ENCODE peak calls at places on chromosomes 6 and 20, in six cellular contexts. Z is HCT116, E is GM12878, Q is H1, V is HepG2, J is K562. H is an unnamed sample.

GRCh38 chr6:41040101-41040910 is 1.3 kb upstream of the UNC5CL start:
- DNase-seq in Z (no peak), E (no peak), Q (no peak), V (peak), J (peak), H (no peak)

GRCh38 chr6:64293298-64293697 is 657.7 kb downstream of the PHF3 start:
- DNase-seq in Z (no peak), E (no peak), Q (no peak), V (no peak), J (no peak), H (no peak)

GRCh38 chr20:25397081-25397480 is 6.4 kb upstream of the ABHD12 start:
- DNase-seq in Z (no peak), E (no peak), Q (no peak), V (no peak), J (no peak), H (no peak)

GRCh38 chr6:14671261-14671681 is 553.7 kb downstream of the CD83 start:
- DNase-seq in Z (no peak), E (no peak), Q (no peak), V (no peak), J (no peak), H (no peak)

GRCh38 chr6:6711832-6712231 is 123.3 kb downstream of the LY86 start:
- DNase-seq in Z (no peak), E (peak), Q (no peak), V (no peak), J (no peak), H (no peak)

GRCh38 chr6:113731528-113731927 is 125.6 kb upstream of the MARCKS start:
- DNase-seq in Z (no peak), E (no peak), Q (no peak), V (no peak), J (no peak), H (no peak)

GRCh38 chr6:104604643-104605042 is 255.1 kb downstream of the HACE1 start:
- DNase-seq in Z (no peak), E (no peak), Q (no peak), V (no peak), J (no peak), H (no peak)

GRCh38 chr20:7155794-7156193 is 388.3 kb downstream of the BMP2 start:
- DNase-seq in Z (no peak), E (no peak), Q (no peak), V (no peak), J (no peak), H (no peak)

GRCh38 chr6:123380257-123380656 is 256.5 kb downstream of the TRDN start:
- DNase-seq in Z (no peak), E (no peak), Q (no peak), V (peak), J (no peak), H (peak)

GRCh38 chr6:154276810-154277577 is 79.6 kb downstream of the IPCEF1 start:
- DNase-seq in Z (peak), E (no peak), Q (no peak), V (peak), J (peak), H (peak)

GRCh38 chr20:31607640-31608255 is 2.7 kb downstream of the ID1 start:
- DNase-seq in Z (peak), E (no peak), Q (no peak), V (peak), J (peak), H (peak)

GRCh38 chr6:27468334-27468733 is 4.6 kb downstream of the ZNF184 start:
- DNase-seq in Z (no peak), E (no peak), Q (no peak), V (no peak), J (no peak), H (no peak)

GRCh38 chr6:135266675-135267074 is 85.6 kb downstream of the MYB start:
- DNase-seq in Z (no peak), E (no peak), Q (peak), V (no peak), J (no peak), H (no peak)

GRCh38 chr6:710601-711571 is 17.9 kb upstream of the EXOC2 start:
- DNase-seq in Z (no peak), E (peak), Q (peak), V (no peak), J (no peak), H (peak)

GRCh38 chr20:50450961-50451752 is 59.0 kb upstream of the PTPN1 start:
- DNase-seq in Z (no peak), E (peak), Q (peak), V (peak), J (no peak), H (no peak)

GRCh38 chr6:36590237-36590636 is 3.9 kb upstream of the SRSF3 start:
- DNase-seq in Z (peak), E (no peak), Q (no peak), V (peak), J (no peak), H (no peak)

GRCh38 chr6:57158658-57159057 is 13.5 kb upstream of the BAG2 start:
- DNase-seq in Z (no peak), E (no peak), Q (no peak), V (no peak), J (no peak), H (no peak)

GRCh38 chr20:34708621-34709043 is 4.5 kb downstream of the TP53INP2 start:
- DNase-seq in Z (no peak), E (no peak), Q (peak), V (no peak), J (peak), H (peak)

GRCh38 chr6:119147101-119148053 is 68.9 kb upstream of the FAM184A start:
- DNase-seq in Z (peak), E (peak), Q (peak), V (peak), J (peak), H (peak)

GRCh38 chr6:135073757-135074393 is 19.3 kb upstream of the HBS1L start:
- DNase-seq in Z (no peak), E (no peak), Q (no peak), V (no peak), J (peak), H (peak)

GRCh38 chr6:1697688-1698351 is 88.1 kb downstream of the FOXC1 start:
- DNase-seq in Z (no peak), E (no peak), Q (no peak), V (no peak), J (no peak), H (no peak)

GRCh38 chr6:119481981-119482380 is 132.4 kb upstream of the MAN1A1 start:
- DNase-seq in Z (no peak), E (no peak), Q (no peak), V (no peak), J (no peak), H (no peak)

GRCh38 chr6:100880901-100881706 is at the start of gene ASCC3:
- DNase-seq in Z (peak), E (peak), Q (peak), V (peak), J (peak), H (peak)
- TF ChIP-seq POLR2A in Z (peak), E (peak), Q (peak), V (peak), J (peak), H (peak)

GRCh38 chr6:144063744-144064401 is 31.5 kb downstream of the SF3B5 start:
- DNase-seq in Z (peak), E (peak), Q (peak), V (peak), J (peak), H (peak)
- TF ChIP-seq EZH2 in Z (no peak), E (no peak), Q (peak), V (no peak), J (no peak), H (peak)

DNA sequence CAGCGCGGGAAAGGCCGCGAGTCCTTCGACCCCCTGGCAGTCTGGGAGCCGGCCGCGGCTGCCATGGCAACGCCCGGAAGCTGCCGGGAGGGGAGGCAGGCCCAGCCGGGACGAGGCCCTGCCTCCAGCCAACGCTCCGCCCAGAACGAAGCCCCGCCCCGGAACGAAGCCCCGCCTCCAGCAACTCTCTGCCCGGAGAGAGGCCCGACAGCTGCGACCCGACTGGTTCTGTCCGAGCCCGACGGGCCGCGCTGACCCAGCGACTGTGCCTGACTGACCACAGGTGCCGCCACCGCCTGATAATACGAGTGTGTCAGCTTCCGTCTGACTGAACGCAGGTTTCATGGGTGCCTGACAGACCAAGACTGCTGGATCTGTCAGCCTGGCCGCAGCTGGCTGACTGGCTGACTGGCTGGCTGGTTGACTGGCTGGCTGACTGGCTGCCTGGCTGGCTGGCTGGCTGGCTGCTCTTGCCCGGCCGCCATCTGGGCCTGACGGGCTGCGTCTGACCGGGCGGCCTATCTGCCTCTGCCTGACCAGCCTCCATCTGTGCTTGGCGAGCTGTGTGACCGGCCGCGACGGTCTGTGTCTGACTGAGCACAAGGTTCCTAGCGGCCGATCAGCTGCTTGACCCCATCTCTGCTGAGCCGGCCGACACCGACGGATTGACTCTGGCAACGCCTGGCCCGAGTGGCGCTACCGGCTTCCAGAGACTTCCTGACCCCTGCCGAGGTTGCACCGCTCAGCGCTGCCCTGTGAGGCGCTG is 89.7 kb upstream of the EPB41L1 start:
- DNase-seq in Z (no peak), E (peak), Q (peak), V (peak), J (peak), H (peak)
- TF ChIP-seq POLR2A in Z (no peak), E (peak), Q (no peak), V (peak), J (peak), H (peak)

GRCh38 chr6:49550413-49551125 is at the start of gene C6orf141:
- DNase-seq in Z (peak), E (no peak), Q (peak), V (no peak), J (no peak), H (peak)
- TF ChIP-seq EZH2 in Z (no peak), E (no peak), Q (no peak), V (no peak), J (no peak), H (no peak)

GRCh38 chr20:39049684-39050554 is 87.8 kb downstream of the DHX35 start:
- DNase-seq in Z (peak), E (peak), Q (peak), V (peak), J (peak), H (peak)
- TF ChIP-seq POLR2A in Z (no peak), E (peak), Q (no peak), V (peak), J (peak), H (peak)

DNA sequence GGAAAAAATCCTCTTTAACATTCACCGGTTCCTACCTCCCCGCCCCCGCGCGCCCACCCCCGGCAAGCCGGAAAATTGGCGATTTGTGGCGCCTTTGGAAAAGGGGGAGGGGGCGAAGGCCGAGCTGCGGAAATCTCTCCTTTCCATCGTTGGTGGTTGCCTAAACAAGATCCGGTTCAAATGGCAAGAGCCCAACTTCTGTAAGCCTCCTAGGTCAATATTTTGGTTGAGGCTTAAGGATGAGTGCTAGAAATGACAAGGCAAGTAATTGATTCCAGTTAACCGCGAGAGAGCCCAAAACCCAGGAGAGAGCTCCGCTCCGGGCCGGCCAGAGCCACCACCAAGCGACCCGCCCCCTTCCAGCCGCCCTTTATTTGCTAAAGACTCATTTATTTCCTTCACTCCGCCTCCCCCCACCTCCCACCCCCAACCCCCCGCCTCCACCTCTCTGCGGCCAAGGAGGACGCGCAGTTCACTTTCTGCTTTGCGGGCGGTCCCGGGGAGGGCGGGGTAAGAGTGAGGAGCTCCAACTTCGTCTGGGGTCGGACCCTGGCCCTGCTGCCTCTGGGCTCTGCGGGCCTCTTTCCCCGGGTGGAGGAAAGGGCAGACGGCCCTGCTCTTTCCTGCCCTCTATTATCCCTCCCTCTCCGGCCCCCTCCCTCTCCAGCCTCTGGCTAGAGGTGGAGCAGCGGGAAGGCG is 838 bp upstream of the NKX2-2 start:
- DNase-seq in Z (no peak), E (no peak), Q (peak), V (no peak), J (no peak), H (no peak)
- TF ChIP-seq EZH2 in Z (no peak), E (no peak), Q (no peak), V (no peak), J (no peak), H (peak)

GRCh38 chr6:21128601-21129000 is 464.9 kb upstream of the SOX4 start:
- DNase-seq in Z (no peak), E (no peak), Q (no peak), V (no peak), J (no peak), H (no peak)

GRCh38 chr6:21121737-21122136 is 471.8 kb upstream of the SOX4 start:
- DNase-seq in Z (no peak), E (no peak), Q (no peak), V (no peak), J (no peak), H (no peak)

DNA sequence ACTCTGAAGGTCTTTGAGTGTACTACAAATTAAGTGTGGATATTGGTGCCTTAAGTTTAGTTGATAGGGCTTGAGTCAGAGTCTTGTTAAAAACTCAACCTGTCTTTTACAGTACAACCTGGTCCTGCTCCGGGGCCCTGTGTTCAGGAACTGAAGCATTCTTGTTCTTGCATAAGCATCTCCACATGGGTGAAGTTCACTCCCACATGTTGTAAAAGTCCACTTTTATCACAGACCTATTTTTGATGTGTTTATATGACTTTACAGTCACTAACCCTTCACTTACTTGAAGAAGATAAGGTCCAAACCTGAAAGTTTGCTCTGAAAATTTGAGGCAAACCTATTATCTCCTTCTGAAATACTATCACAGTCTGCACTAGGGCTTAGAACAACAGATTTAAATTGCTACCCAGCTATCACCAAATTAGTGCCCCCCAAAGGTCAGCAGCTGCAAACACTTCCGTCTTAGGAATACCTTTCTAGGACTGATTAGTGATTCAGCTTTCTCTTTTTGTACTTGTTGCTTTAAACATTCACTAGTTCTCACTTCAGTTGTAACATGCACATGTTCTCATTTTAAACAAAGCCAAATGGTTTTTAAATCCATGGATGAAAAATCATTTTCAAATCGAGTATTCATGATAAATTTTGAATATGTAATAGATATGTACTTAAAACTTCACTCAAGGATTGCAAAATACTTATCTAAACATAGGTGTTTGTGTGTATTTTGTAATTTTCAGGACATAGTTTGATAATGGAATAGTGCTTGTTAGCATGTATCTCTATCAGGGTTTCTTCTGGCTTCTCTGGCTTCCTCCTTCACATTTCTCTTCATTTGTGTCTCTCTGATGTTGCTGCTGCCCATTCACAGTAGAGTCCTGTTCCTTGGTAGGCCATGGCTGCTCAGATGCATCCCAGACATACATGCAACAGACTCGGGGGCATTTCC is 469.8 kb upstream of the SOX4 start:
- DNase-seq in Z (no peak), E (no peak), Q (no peak), V (no peak), J (no peak), H (no peak)
- TF ChIP-seq POLR2A in Z (no peak), E (no peak), Q (no peak), V (no peak), J (no peak), H (no peak)